ENCODE peak calls at places on chromosomes 3 and 15, in seven cellular contexts. S is CD4-positive, alpha-beta memory T cell; E is stimulated activated CD8-positive, alpha-beta memory T cell treated with anti-CD3 and anti-CD28 coated beads, Interleukin-15, amount 100 ng/mL, for 4 hours; O is kidney tubule cell; K is bronchial epithelial cell; F is progenitor cell of endocrine pancreas; A is RKO. N is an unnamed sample.
A peak's percentile ranks its signal among the peaks of the same experiment; 100 is the strongest.

GRCh38 chr3:158097571-158098553 is 8.4 kb downstream of the SHOX2 start:
- DNase-seq in A (peak; percentile 94), O (peak; percentile 89), S (peak; percentile 75), K (peak; percentile 69), E (no peak), F (peak; percentile 86), N (no peak)

GRCh38 chr3:13136426-13136825 is 63.2 kb upstream of the IQSEC1 start:
- DNase-seq in S (no peak), O (no peak), F (no peak), E (no peak), K (no peak), A (no peak), N (no peak)

GRCh38 chr3:182690163-182690562 is 103.1 kb upstream of the ATP11B start:
- DNase-seq in K (peak; percentile 87), F (no peak), A (no peak), O (no peak), E (no peak), S (no peak), N (no peak)

GRCh38 chr15:96893159-96893906 is 562.8 kb downstream of the NR2F2 start:
- DNase-seq in S (no peak), A (peak; percentile 70), O (peak; percentile 66), K (peak; percentile 35), F (no peak), E (no peak), N (no peak)

GRCh38 chr15:64134322-64134829 is 17.2 kb upstream of the SNX22 start:
- DNase-seq in O (no peak), F (no peak), K (no peak), E (no peak), S (no peak), A (no peak), N (no peak)

GRCh38 chr3:16523778-16524177 is 10.3 kb upstream of the RFTN1 start:
- DNase-seq in K (peak; percentile 48), E (no peak), O (peak; percentile 33), A (no peak), S (no peak), F (no peak), N (no peak)

GRCh38 chr3:56829543-56829942 is 27.8 kb upstream of the ARHGEF3 start:
- DNase-seq in S (no peak), F (no peak), E (no peak), K (no peak), A (no peak), O (no peak), N (no peak)

GRCh38 chr15:86863226-86863915 is 783.7 kb downstream of the AGBL1 start:
- DNase-seq in O (peak; percentile 78), S (no peak), A (peak; percentile 76), F (no peak), K (peak; percentile 72), E (no peak), N (no peak)

GRCh38 chr3:16512435-16513140 is 911 bp downstream of the RFTN1 start:
- DNase-seq in O (peak; percentile 45), K (peak; percentile 21), A (no peak), S (peak; percentile 71), E (no peak), F (no peak), N (no peak)

GRCh38 chr15:74397239-74398068 is 30.0 kb upstream of the CYP11A1 start:
- DNase-seq in K (peak; percentile 54), A (no peak), S (no peak), E (no peak), O (peak; percentile 75), F (no peak), N (no peak)

GRCh38 chr15:43469867-43470266 is 23.1 kb downstream of the TP53BP1 start:
- DNase-seq in E (no peak), F (no peak), O (no peak), S (no peak), K (peak; percentile 61), A (no peak), N (no peak)

GRCh38 chr3:71150293-71150954 is 433.1 kb downstream of the FOXP1 start:
- DNase-seq in K (peak; percentile 50), F (no peak), S (no peak), A (no peak), O (no peak), E (no peak), N (no peak)

GRCh38 chr15:25954398-25954797 is 91.3 kb upstream of the ATP10A start:
- DNase-seq in F (no peak), O (no peak), A (no peak), K (no peak), S (no peak), E (no peak), N (no peak)

GRCh38 chr15:75065467-75065850 is 42.1 kb downstream of the PPCDC start:
- DNase-seq in E (no peak), S (no peak), K (no peak), O (peak; percentile 31), A (no peak), F (no peak), N (no peak)

GRCh38 chr3:18556001-18556408 is 130.9 kb upstream of the SATB1 start:
- DNase-seq in E (no peak), F (no peak), K (peak; percentile 20), S (no peak), A (no peak), O (peak; percentile 23), N (no peak)

GRCh38 chr3:179404307-179404706 is 47.0 kb downstream of the GNB4 start:
- DNase-seq in A (no peak), K (no peak), S (no peak), F (no peak), E (no peak), O (no peak), N (no peak)

GRCh38 chr3:144105542-144105941 is 133.9 kb downstream of the DIPK2A start:
- DNase-seq in A (no peak), E (no peak), K (no peak), F (no peak), S (no peak), O (peak; percentile 82), N (no peak)

GRCh38 chr15:31197497-31198414 is 96.2 kb upstream of the TRPM1 start:
- DNase-seq in A (peak; percentile 34), K (no peak), O (peak; percentile 50), E (no peak), S (no peak), F (no peak), N (no peak)